ENCODE peak calls at places on chromosomes 12 and 14, in six cellular contexts. G is aorta; C is neural crest cell; X is stimulated activated CD8-positive, alpha-beta memory T cell treated with anti-CD3 and anti-CD28 coated beads, Interleukin-7, amount 100 ng/mL, for 1 hour; D is HCEC 1CT; O is foreskin fibroblast. M is an unnamed sample.
A peak's percentile ranks its signal among the peaks of the same experiment; 100 is the strongest.

GRCh38 chr14:90428676-90429075 is 31.8 kb downstream of the CALM1 start:
- DNase-seq in C (no peak), G (no peak), O (no peak), X (no peak), D (no peak), M (no peak)

GRCh38 chr12:41794341-41794740 is 350.3 kb downstream of the GXYLT1 start:
- DNase-seq in D (no peak), X (no peak), C (no peak), G (no peak), O (no peak), M (no peak)

GRCh38 chr12:98373982-98374381 is 141.4 kb upstream of the TMPO start:
- DNase-seq in X (no peak), O (no peak), D (no peak), G (no peak), C (no peak), M (no peak)

GRCh38 chr14:34201909-34202622 is 251.2 kb upstream of the EGLN3 start:
- DNase-seq in O (no peak), G (no peak), C (no peak), X (no peak), D (no peak), M (no peak)

GRCh38 chr14:69010632-69011031 is 31.5 kb upstream of the ACTN1 start:
- DNase-seq in C (no peak), D (peak; percentile 56), X (no peak), G (no peak), O (no peak), M (peak; percentile 41)

GRCh38 chr14:99803106-99803437 is 9.9 kb downstream of the EML1 start:
- DNase-seq in C (no peak), G (no peak), O (no peak), D (no peak), X (no peak), M (no peak)

GRCh38 chr14:104239866-104240301 is 101.5 kb downstream of the KIF26A start:
- DNase-seq in D (no peak), X (no peak), O (no peak), G (no peak), C (no peak), M (no peak)

GRCh38 chr12:9868951-9869306 is 225 bp downstream of the CLEC2B start:
- DNase-seq in D (no peak), O (no peak), X (no peak), C (no peak), G (no peak), M (no peak)

GRCh38 chr12:123998960-123999359 is 25.9 kb downstream of the ZNF664 start:
- DNase-seq in G (no peak), C (no peak), X (no peak), O (peak; percentile 32), D (peak; percentile 44), M (no peak)

GRCh38 chr12:107331471-107331870 is 238.1 kb upstream of the CRY1 start:
- DNase-seq in D (no peak), C (no peak), O (no peak), X (no peak), G (no peak), M (no peak)

GRCh38 chr14:49598182-49598478 is 610 bp upstream of the LRR1 start:
- DNase-seq in X (no peak), O (no peak), G (no peak), D (no peak), C (no peak), M (no peak)

GRCh38 chr14:22547948-22548750 is 40.9 kb downstream of the DAD1 start:
- DNase-seq in C (no peak), G (no peak), O (no peak), D (no peak), X (no peak), M (no peak)

GRCh38 chr12:132558861-132559623 is 51.3 kb downstream of the LRCOL1 start:
- DNase-seq in X (no peak), C (no peak), D (no peak), G (no peak), O (no peak), M (no peak)

GRCh38 chr12:104154286-104154685 is 16.3 kb upstream of the NFYB start:
- DNase-seq in C (no peak), D (no peak), O (no peak), X (no peak), G (no peak), M (no peak)

GRCh38 chr12:106030210-106031175 is 108.3 kb downstream of the NUAK1 start:
- DNase-seq in O (peak; percentile 64), G (no peak), C (no peak), X (no peak), D (peak; percentile 76), M (peak; percentile 96)

GRCh38 chr12:87814625-87815024 is 214.6 kb downstream of the C12orf50 start:
- DNase-seq in X (no peak), O (no peak), D (peak; percentile 59), G (no peak), C (no peak), M (no peak)

GRCh38 chr12:15854916-15855315 is 27.3 kb upstream of the STRAP start:
- DNase-seq in O (no peak), C (no peak), D (no peak), X (no peak), G (no peak), M (no peak)

GRCh38 chr14:69056389-69056788 is 77.3 kb upstream of the ACTN1 start:
- DNase-seq in G (no peak), O (no peak), D (no peak), X (no peak), C (no peak), M (no peak)

GRCh38 chr14:61409782-61410181 is 88.4 kb downstream of the PRKCH start:
- DNase-seq in O (no peak), G (no peak), X (no peak), D (no peak), C (no peak), M (no peak)

GRCh38 chr12:43653917-43654316 is 101.9 kb upstream of the ADAMTS20 start:
- DNase-seq in D (no peak), G (no peak), C (no peak), X (no peak), O (no peak), M (no peak)

GRCh38 chr12:41250748-41251147 is 62.6 kb downstream of the PDZRN4 start:
- DNase-seq in X (no peak), O (no peak), G (no peak), D (no peak), C (no peak), M (no peak)

GRCh38 chr12:25677180-25677937 is 124.3 kb upstream of the LMNTD1 start:
- DNase-seq in G (no peak), C (no peak), D (peak; percentile 41), X (no peak), O (no peak), M (peak; percentile 12)

GRCh38 chr14:69933623-69934275 is 54.5 kb downstream of the SMOC1 start:
- DNase-seq in C (no peak), D (no peak), O (no peak), G (no peak), X (no peak), M (no peak)

GRCh38 chr12:112252184-112252583 is 126.8 kb downstream of the TRAFD1 start:
- DNase-seq in C (no peak), D (peak; percentile 3), O (peak; percentile 12), G (no peak), X (no peak), M (no peak)

GRCh38 chr14:105072381-105072861 is 7.2 kb upstream of the GPR132 start:
- DNase-seq in C (no peak), G (no peak), D (no peak), O (no peak), X (no peak), M (no peak)

GRCh38 chr12:132250707-132251106 is 78.7 kb downstream of the GALNT9 start:
- DNase-seq in C (no peak), G (no peak), O (no peak), D (no peak), X (no peak), M (no peak)

GRCh38 chr12:124923906-124924734 is 9.7 kb upstream of the UBC start:
- DNase-seq in X (no peak), O (peak; percentile 88), G (peak; percentile 45), D (peak; percentile 87), C (no peak), M (peak; percentile 95)

GRCh38 chr12:131943876-131944275 is 5.9 kb upstream of the EP400 start:
- DNase-seq in G (no peak), X (no peak), C (no peak), D (no peak), O (no peak), M (no peak)

GRCh38 chr12:87216436-87216835 is 812.8 kb downstream of the C12orf50 start:
- DNase-seq in G (no peak), O (no peak), C (no peak), X (no peak), D (peak; percentile 32), M (peak; percentile 0)

GRCh38 chr14:60061371-60061770 is 30.4 kb upstream of the PCNX4 start:
- DNase-seq in D (no peak), C (no peak), O (no peak), X (no peak), G (no peak), M (peak; percentile 10)

M was measured in EL.